ENCODE peak calls at places on chromosomes 3 and 15, in six cellular contexts. H, A, Y, Z, S and Q are unnamed samples. For H3K4me1, the result is how much of the 10 kb centered on the place peaks cover.

GRCh38 chr3:30778923-30779322 is 115.5 kb downstream of the GADL1 start:
- DNase-seq in Z (no peak), H (no peak), S (no peak), A (no peak), Y (no peak), Q (no peak)

GRCh38 chr3:124266517-124266916 is 274.6 kb upstream of the ROPN1 start:
- DNase-seq in Y (no peak), S (no peak), Z (no peak), H (no peak), A (no peak), Q (no peak)

GRCh38 chr3:46566040-46566631 is at the start of gene LRRC2:
- DNase-seq in H (peak), A (no peak), Z (no peak), Y (peak), S (peak), Q (peak)

GRCh38 chr15:71780349-71780976 is 29.9 kb upstream of the NR2E3 start:
- DNase-seq in Z (no peak), H (no peak), Y (no peak), A (no peak), S (no peak), Q (no peak)

GRCh38 chr3:119195911-119196310 is 22.5 kb downstream of the UPK1B start:
- DNase-seq in S (no peak), H (no peak), A (no peak), Z (no peak), Y (no peak), Q (no peak)

GRCh38 chr3:120062474-120062873 is 31.8 kb downstream of the GSK3B start:
- DNase-seq in Z (no peak), A (no peak), S (no peak), H (no peak), Y (no peak), Q (no peak)

GRCh38 chr3:66428733-66429132 is 72.1 kb downstream of the LRIG1 start:
- DNase-seq in Z (no peak), Y (peak), S (peak), H (peak), A (no peak), Q (peak)

GRCh38 chr3:187777331-187778046 is 32.2 kb upstream of the BCL6 start:
- DNase-seq in H (no peak), Y (no peak), Z (no peak), S (no peak), A (no peak), Q (no peak)

GRCh38 chr3:12187448-12188327 is 29.0 kb upstream of the TIMP4 start:
- DNase-seq in A (no peak), Z (no peak), S (no peak), H (no peak), Y (peak), Q (no peak)

GRCh38 chr15:100732359-100733055 is 130.1 kb downstream of the ASB7 start:
- DNase-seq in S (peak), Y (no peak), H (no peak), Z (no peak), A (peak), Q (no peak)

GRCh38 chr3:109132801-109133473 is 3.6 kb upstream of the C3orf85 start:
- DNase-seq in S (no peak), Y (no peak), A (no peak), H (peak), Z (no peak), Q (no peak)

GRCh38 chr15:73183071-73183470 is 130.8 kb downstream of the NEO1 start:
- DNase-seq in A (no peak), H (no peak), S (no peak), Z (no peak), Y (no peak), Q (no peak)

GRCh38 chr3:190694335-190695001 is 168.0 kb downstream of the GMNC start:
- DNase-seq in H (no peak), S (no peak), Y (no peak), Z (no peak), A (no peak), Q (no peak)

GRCh38 chr3:186815490-186815889 is 9.2 kb upstream of the RFC4 start:
- DNase-seq in S (no peak), H (no peak), Z (no peak), Y (no peak), A (peak), Q (no peak)

GRCh38 chr3:101722394-101723173 is 1.8 kb upstream of the CEP97 start:
- DNase-seq in H (no peak), A (no peak), S (no peak), Y (no peak), Z (no peak), Q (no peak)

GRCh38 chr3:197425485-197426131 is 127.2 kb upstream of the DLG1 start:
- DNase-seq in H (no peak), S (no peak), A (no peak), Y (no peak), Z (no peak), Q (no peak)
- H3K4me3 ChIP-seq in H (no peak), S (no peak), A (no peak), Y (no peak), Z (no peak), Q (no peak)

GRCh38 chr3:13272831-13273603 is 147.1 kb downstream of the NUP210 start:
- DNase-seq in H (no peak), A (no peak), Y (no peak), S (no peak), Z (no peak), Q (peak)
- H3K4me1 ChIP-seq in H (under half), A (under half), Y (under half), S (under half), Z (under half), Q (under half)

GRCh38 chr3:18500322-18500721 is 75.2 kb upstream of the SATB1 start:
- DNase-seq in A (no peak), Y (no peak), Z (no peak), S (no peak), H (no peak), Q (no peak)

GRCh38 chr3:18499256-18499655 is 74.1 kb upstream of the SATB1 start:
- DNase-seq in S (no peak), Y (no peak), A (no peak), H (no peak), Z (no peak), Q (no peak)

GRCh38 chr3:18501679-18502343 is 76.7 kb upstream of the SATB1 start:
- DNase-seq in H (no peak), Y (no peak), A (no peak), S (no peak), Z (no peak), Q (no peak)

GRCh38 chr3:18507333-18507732 is 82.2 kb upstream of the SATB1 start:
- DNase-seq in Y (no peak), H (no peak), A (no peak), Z (no peak), S (no peak), Q (no peak)

GRCh38 chr3:18505056-18505455 is 79.9 kb upstream of the SATB1 start:
- DNase-seq in H (no peak), A (no peak), S (no peak), Z (no peak), Y (no peak), Q (no peak)
- H3K27ac ChIP-seq in H (no peak), A (no peak), S (no peak), Z (no peak), Y (no peak), Q (no peak)

DNA sequence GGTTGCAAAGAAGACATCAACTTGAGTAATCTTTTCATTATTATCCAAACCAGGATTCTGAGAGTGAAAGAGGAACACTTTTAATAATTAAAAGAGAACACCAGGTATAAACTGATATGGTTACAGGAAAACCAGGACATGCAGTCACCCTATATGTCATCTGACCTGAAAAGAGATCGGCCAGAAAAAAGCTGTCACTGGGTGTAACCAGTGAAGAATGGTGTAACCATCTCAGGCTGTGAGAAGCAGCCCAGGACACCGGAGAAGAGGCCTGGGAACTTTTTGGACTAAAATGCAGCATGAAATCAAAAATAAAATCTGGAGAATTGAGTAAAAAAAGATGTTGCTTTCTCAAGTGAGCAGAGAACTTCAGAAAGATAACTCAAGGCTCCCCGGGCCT is 10.1 kb upstream of the CCDC80 start:
- DNase-seq in H (no peak), Y (no peak), S (no peak), A (no peak), Z (no peak), Q (no peak)
- H3K4me3 ChIP-seq in H (no peak), Y (no peak), S (no peak), A (no peak), Z (no peak), Q (no peak)

GRCh38 chr15:45640610-45641009 is 5.8 kb downstream of the SQOR start:
- DNase-seq in Z (no peak), H (no peak), Y (no peak), A (no peak), S (no peak), Q (no peak)

GRCh38 chr15:45641374-45641778 is 6.5 kb downstream of the SQOR start:
- DNase-seq in S (peak), H (peak), Z (no peak), Y (no peak), A (no peak), Q (peak)

GRCh38 chr15:45644437-45644836 is 9.6 kb downstream of the SQOR start:
- DNase-seq in Z (no peak), Y (no peak), A (no peak), H (no peak), S (no peak), Q (no peak)

GRCh38 chr15:45645026-45645980 is 10.5 kb downstream of the SQOR start:
- DNase-seq in S (no peak), Y (no peak), Z (no peak), A (no peak), H (no peak), Q (no peak)

DNA sequence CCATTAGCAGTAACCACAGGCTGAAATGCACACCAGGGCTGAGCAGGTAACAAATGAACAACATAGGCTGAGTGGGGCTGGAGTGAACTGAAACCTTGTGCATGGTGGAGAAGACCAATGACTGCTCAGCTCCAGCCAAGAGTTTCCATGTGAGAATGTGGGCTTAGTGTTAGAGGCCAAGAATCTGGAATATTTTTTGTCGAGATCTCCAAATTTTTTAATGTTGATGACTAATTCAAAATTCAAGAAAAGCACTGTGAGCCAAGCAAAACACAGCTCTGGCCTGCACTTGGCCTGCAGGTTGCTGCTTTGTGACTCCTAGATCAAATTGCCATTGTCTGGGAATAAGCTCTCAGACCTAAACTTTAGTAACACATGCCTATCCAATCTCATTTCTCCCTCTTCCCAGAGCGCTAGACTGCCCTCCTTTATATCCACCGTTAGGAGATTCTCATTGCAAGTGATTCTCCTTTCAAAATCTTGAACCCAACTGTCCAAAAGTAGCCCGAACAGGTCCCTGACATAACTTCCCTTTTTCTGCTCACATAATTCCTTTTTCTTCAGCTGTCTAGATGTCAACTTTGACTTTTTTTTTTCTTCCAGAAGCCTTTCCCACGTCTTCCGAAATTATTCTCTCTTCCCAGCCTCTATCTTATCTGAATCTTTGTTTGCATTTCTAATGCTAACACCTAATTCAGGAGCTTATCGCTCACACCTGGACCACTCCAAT is 7.5 kb downstream of the SQOR start:
- DNase-seq in H (no peak), Z (no peak), A (no peak), S (no peak), Y (peak), Q (peak)
- H3K4me1 ChIP-seq in H (half or more), Z (under half), A (under half), S (half or more), Y (under half), Q (half or more)